ENCODE peak calls at places on chromosomes 5 and 9, in nine cellular contexts. One of them, this sample, is unnamed.

GRCh38 chr5:140794594-140795258 is at the start of gene PCDHA2:
- DNase-seq in right cardiac atrium: no peak
- DNase-seq in foreskin fibroblast: no peak
- DNase-seq in PC-9: no peak
- DNase-seq in prostate gland: no peak
- DNase-seq in heart left ventricle: no peak
- DNase-seq in A549: peak; percentile 32
- DNase-seq in transverse colon: no peak
- DNase-seq in colonic mucosa: no peak
- DNase-seq in this sample: no peak

GRCh38 chr5:94969174-94969573 is 315.7 kb downstream of the MCTP1 start:
- DNase-seq in right cardiac atrium: no peak
- DNase-seq in foreskin fibroblast: peak; percentile 8
- DNase-seq in PC-9: no peak
- DNase-seq in prostate gland: no peak
- DNase-seq in heart left ventricle: no peak
- DNase-seq in A549: peak; percentile 41
- DNase-seq in transverse colon: no peak
- DNase-seq in colonic mucosa: no peak
- DNase-seq in this sample: no peak

GRCh38 chr5:77449277-77449676 is 42.8 kb downstream of the WDR41 start:
- DNase-seq in right cardiac atrium: no peak
- DNase-seq in foreskin fibroblast: no peak
- DNase-seq in PC-9: no peak
- DNase-seq in prostate gland: peak; percentile 22
- DNase-seq in heart left ventricle: no peak
- DNase-seq in A549: no peak
- DNase-seq in transverse colon: no peak
- DNase-seq in colonic mucosa: no peak
- DNase-seq in this sample: no peak

GRCh38 chr5:138725153-138725884 is 27.9 kb upstream of the CTNNA1 start:
- DNase-seq in right cardiac atrium: peak; percentile 75
- DNase-seq in foreskin fibroblast: peak; percentile 63
- DNase-seq in PC-9: peak; percentile 94
- DNase-seq in prostate gland: peak; percentile 93
- DNase-seq in heart left ventricle: peak; percentile 54
- DNase-seq in A549: peak; percentile 29
- DNase-seq in transverse colon: peak; percentile 14
- DNase-seq in colonic mucosa: no peak
- DNase-seq in this sample: no peak

GRCh38 chr9:133991964-133992779 is at the start of gene VAV2:
- DNase-seq in right cardiac atrium: peak; percentile 91
- DNase-seq in foreskin fibroblast: peak; percentile 70
- DNase-seq in PC-9: peak; percentile 79
- DNase-seq in prostate gland: peak; percentile 46
- DNase-seq in heart left ventricle: peak; percentile 79
- DNase-seq in A549: peak; percentile 61
- DNase-seq in transverse colon: peak; percentile 70
- DNase-seq in colonic mucosa: peak; percentile 69
- DNase-seq in this sample: peak; percentile 74

GRCh38 chr9:95626885-95627558 is 110.3 kb upstream of the PTCH1 start:
- DNase-seq in right cardiac atrium: peak; percentile 83
- DNase-seq in foreskin fibroblast: no peak
- DNase-seq in PC-9: no peak
- DNase-seq in prostate gland: no peak
- DNase-seq in heart left ventricle: peak; percentile 68
- DNase-seq in A549: no peak
- DNase-seq in transverse colon: peak; percentile 49
- DNase-seq in colonic mucosa: peak; percentile 64
- DNase-seq in this sample: no peak

GRCh38 chr9:108412755-108413154 is 443.0 kb downstream of the ACTL7B start:
- DNase-seq in right cardiac atrium: peak; percentile 16
- DNase-seq in foreskin fibroblast: no peak
- DNase-seq in PC-9: no peak
- DNase-seq in prostate gland: no peak
- DNase-seq in heart left ventricle: no peak
- DNase-seq in A549: peak; percentile 28
- DNase-seq in transverse colon: no peak
- DNase-seq in colonic mucosa: peak; percentile 30
- DNase-seq in this sample: no peak

GRCh38 chr5:97162045-97162444 is 19.6 kb upstream of the LIX1 start:
- DNase-seq in right cardiac atrium: peak; percentile 47
- DNase-seq in foreskin fibroblast: peak; percentile 47
- DNase-seq in PC-9: peak; percentile 53
- DNase-seq in prostate gland: peak; percentile 76
- DNase-seq in heart left ventricle: no peak
- DNase-seq in A549: peak; percentile 85
- DNase-seq in transverse colon: peak; percentile 77
- DNase-seq in colonic mucosa: peak; percentile 80
- DNase-seq in this sample: no peak

GRCh38 chr5:61202213-61202612 is 39.9 kb upstream of the SMIM15 start:
- DNase-seq in right cardiac atrium: no peak
- DNase-seq in foreskin fibroblast: no peak
- DNase-seq in PC-9: no peak
- DNase-seq in prostate gland: no peak
- DNase-seq in heart left ventricle: no peak
- DNase-seq in A549: no peak
- DNase-seq in transverse colon: no peak
- DNase-seq in colonic mucosa: no peak
- DNase-seq in this sample: no peak

GRCh38 chr9:94300470-94301301 is 27.8 kb downstream of the NUTM2F start:
- DNase-seq in right cardiac atrium: no peak
- DNase-seq in foreskin fibroblast: no peak
- DNase-seq in PC-9: no peak
- DNase-seq in prostate gland: no peak
- DNase-seq in heart left ventricle: no peak
- DNase-seq in A549: no peak
- DNase-seq in transverse colon: peak; percentile 21
- DNase-seq in colonic mucosa: no peak
- DNase-seq in this sample: no peak

GRCh38 chr9:129731477-129732085 is 21.3 kb downstream of the PTGES start:
- DNase-seq in right cardiac atrium: no peak
- DNase-seq in foreskin fibroblast: no peak
- DNase-seq in PC-9: no peak
- DNase-seq in prostate gland: no peak
- DNase-seq in heart left ventricle: no peak
- DNase-seq in A549: no peak
- DNase-seq in transverse colon: no peak
- DNase-seq in colonic mucosa: no peak
- DNase-seq in this sample: no peak

GRCh38 chr5:83313431-83313830 is 158.1 kb upstream of the VCAN start:
- DNase-seq in right cardiac atrium: no peak
- DNase-seq in foreskin fibroblast: no peak
- DNase-seq in PC-9: no peak
- DNase-seq in prostate gland: no peak
- DNase-seq in heart left ventricle: no peak
- DNase-seq in A549: no peak
- DNase-seq in transverse colon: no peak
- DNase-seq in colonic mucosa: no peak
- DNase-seq in this sample: no peak

GRCh38 chr5:76408104-76408644 is 5.1 kb downstream of the IQGAP2 start:
- DNase-seq in right cardiac atrium: no peak
- DNase-seq in foreskin fibroblast: no peak
- DNase-seq in PC-9: no peak
- DNase-seq in prostate gland: no peak
- DNase-seq in heart left ventricle: no peak
- DNase-seq in A549: no peak
- DNase-seq in transverse colon: no peak
- DNase-seq in colonic mucosa: no peak
- DNase-seq in this sample: no peak

GRCh38 chr9:87441251-87441650 is 56.4 kb upstream of the DAPK1 start:
- DNase-seq in right cardiac atrium: no peak
- DNase-seq in foreskin fibroblast: no peak
- DNase-seq in PC-9: no peak
- DNase-seq in prostate gland: no peak
- DNase-seq in heart left ventricle: no peak
- DNase-seq in A549: no peak
- DNase-seq in transverse colon: no peak
- DNase-seq in colonic mucosa: no peak
- DNase-seq in this sample: no peak

GRCh38 chr9:86978986-86979385 is 31.7 kb upstream of the GAS1 start:
- DNase-seq in right cardiac atrium: no peak
- DNase-seq in foreskin fibroblast: peak; percentile 34
- DNase-seq in PC-9: no peak
- DNase-seq in prostate gland: no peak
- DNase-seq in heart left ventricle: no peak
- DNase-seq in A549: no peak
- DNase-seq in transverse colon: no peak
- DNase-seq in colonic mucosa: no peak
- DNase-seq in this sample: no peak

GRCh38 chr5:171207256-171207866 is 101.7 kb upstream of the TLX3 start:
- DNase-seq in right cardiac atrium: no peak
- DNase-seq in foreskin fibroblast: peak; percentile 32
- DNase-seq in PC-9: peak; percentile 33
- DNase-seq in prostate gland: no peak
- DNase-seq in heart left ventricle: no peak
- DNase-seq in A549: peak; percentile 52
- DNase-seq in transverse colon: no peak
- DNase-seq in colonic mucosa: no peak
- DNase-seq in this sample: no peak

GRCh38 chr9:133057006-133057405 is 4.8 kb upstream of the CEL start:
- DNase-seq in right cardiac atrium: no peak
- DNase-seq in foreskin fibroblast: no peak
- DNase-seq in PC-9: no peak
- DNase-seq in prostate gland: no peak
- DNase-seq in heart left ventricle: no peak
- DNase-seq in A549: no peak
- DNase-seq in transverse colon: no peak
- DNase-seq in colonic mucosa: no peak
- DNase-seq in this sample: no peak

GRCh38 chr9:22815246-22815645 is 368.6 kb downstream of the DMRTA1 start:
- DNase-seq in right cardiac atrium: no peak
- DNase-seq in foreskin fibroblast: no peak
- DNase-seq in PC-9: no peak
- DNase-seq in prostate gland: no peak
- DNase-seq in heart left ventricle: no peak
- DNase-seq in A549: no peak
- DNase-seq in transverse colon: no peak
- DNase-seq in colonic mucosa: no peak
- DNase-seq in this sample: no peak

GRCh38 chr9:3285365-3286161 is 240.2 kb downstream of the RFX3 start:
- DNase-seq in right cardiac atrium: no peak
- DNase-seq in foreskin fibroblast: no peak
- DNase-seq in PC-9: no peak
- DNase-seq in prostate gland: no peak
- DNase-seq in heart left ventricle: no peak
- DNase-seq in A549: no peak
- DNase-seq in transverse colon: no peak
- DNase-seq in colonic mucosa: no peak
- DNase-seq in this sample: no peak

GRCh38 chr9:127186799-127187198 is 64.4 kb upstream of the ANGPTL2 start:
- DNase-seq in right cardiac atrium: no peak
- DNase-seq in foreskin fibroblast: no peak
- DNase-seq in PC-9: no peak
- DNase-seq in prostate gland: no peak
- DNase-seq in heart left ventricle: no peak
- DNase-seq in A549: no peak
- DNase-seq in transverse colon: no peak
- DNase-seq in colonic mucosa: no peak
- DNase-seq in this sample: no peak

GRCh38 chr9:116144038-116144437 is 9.6 kb upstream of the PAPPA start:
- DNase-seq in right cardiac atrium: no peak
- DNase-seq in foreskin fibroblast: no peak
- DNase-seq in PC-9: no peak
- DNase-seq in prostate gland: no peak
- DNase-seq in heart left ventricle: no peak
- DNase-seq in A549: peak; percentile 43
- DNase-seq in transverse colon: no peak
- DNase-seq in colonic mucosa: no peak
- DNase-seq in this sample: no peak

GRCh38 chr5:28548856-28549255 is 1510.5 kb upstream of the CDH9 start:
- DNase-seq in right cardiac atrium: no peak
- DNase-seq in foreskin fibroblast: no peak
- DNase-seq in PC-9: no peak
- DNase-seq in prostate gland: no peak
- DNase-seq in heart left ventricle: no peak
- DNase-seq in A549: no peak
- DNase-seq in transverse colon: no peak
- DNase-seq in colonic mucosa: no peak
- DNase-seq in this sample: no peak

GRCh38 chr5:64165160-64165499 is 513 bp upstream of the RNF180 start:
- DNase-seq in right cardiac atrium: no peak
- DNase-seq in foreskin fibroblast: no peak
- DNase-seq in PC-9: no peak
- DNase-seq in prostate gland: no peak
- DNase-seq in heart left ventricle: no peak
- DNase-seq in A549: no peak
- DNase-seq in transverse colon: no peak
- DNase-seq in colonic mucosa: no peak
- DNase-seq in this sample: no peak
- H3K4me3 ChIP-seq in right cardiac atrium: peak overlapping the region; percentile 56
- H3K4me3 ChIP-seq in foreskin fibroblast: peak overlapping the region; percentile 59
- H3K4me3 ChIP-seq in PC-9: peak overlapping the region; percentile 32
- H3K4me3 ChIP-seq in prostate gland: peak overlapping the region; percentile 76
- H3K4me3 ChIP-seq in heart left ventricle: peak overlapping the region; percentile 83
- H3K4me3 ChIP-seq in A549: peak overlapping the region; percentile 54
- H3K4me3 ChIP-seq in transverse colon: peak overlapping the region; percentile 65
- H3K4me3 ChIP-seq in colonic mucosa: peak overlapping the region; percentile 57
- H3K4me3 ChIP-seq in this sample: peak overlapping the region; percentile 91

DNA sequence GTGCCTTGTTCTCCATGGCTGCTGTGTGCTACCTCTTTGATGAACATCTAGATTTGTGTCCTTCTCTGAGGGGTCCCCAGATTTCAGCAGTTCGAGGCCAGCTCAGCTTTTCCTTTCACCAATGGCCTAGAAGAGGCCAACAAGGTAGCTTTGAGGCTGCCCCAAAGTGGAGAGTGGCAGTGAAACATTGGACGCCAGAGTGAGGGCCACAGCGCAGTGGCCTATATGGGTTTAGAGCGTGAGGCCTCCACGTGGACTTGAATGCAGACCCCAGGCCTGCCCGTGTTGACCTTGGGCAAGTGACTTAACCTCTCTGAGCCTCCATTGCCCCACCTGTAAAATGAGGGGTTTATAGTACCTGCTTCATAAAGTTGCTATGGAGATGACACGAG is 11.8 kb downstream of the MYOZ3 start:
- DNase-seq in right cardiac atrium: no peak
- DNase-seq in foreskin fibroblast: no peak
- DNase-seq in PC-9: no peak
- DNase-seq in prostate gland: no peak
- DNase-seq in heart left ventricle: no peak
- DNase-seq in A549: no peak
- DNase-seq in transverse colon: no peak
- DNase-seq in colonic mucosa: no peak
- DNase-seq in this sample: no peak
- H3K4me3 ChIP-seq in right cardiac atrium: peak overlapping the region; percentile 51
- H3K4me3 ChIP-seq in foreskin fibroblast: peak overlapping the region; percentile 58
- H3K4me3 ChIP-seq in PC-9: no peak overlapping the region
- H3K4me3 ChIP-seq in prostate gland: peak overlapping the region; percentile 39
- H3K4me3 ChIP-seq in heart left ventricle: peak overlapping the region; percentile 59
- H3K4me3 ChIP-seq in A549: peak overlapping the region; percentile 43
- H3K4me3 ChIP-seq in transverse colon: peak overlapping the region; percentile 36
- H3K4me3 ChIP-seq in colonic mucosa: no peak overlapping the region
- H3K4me3 ChIP-seq in this sample: peak overlapping the region; percentile 85

GRCh38 chr5:5494489-5495402 is 72.3 kb downstream of the ICE1 start:
- DNase-seq in right cardiac atrium: peak; percentile 93
- DNase-seq in foreskin fibroblast: peak; percentile 57
- DNase-seq in PC-9: peak; percentile 60
- DNase-seq in prostate gland: peak; percentile 28
- DNase-seq in heart left ventricle: peak; percentile 77
- DNase-seq in A549: peak; percentile 25
- DNase-seq in transverse colon: peak; percentile 90
- DNase-seq in colonic mucosa: peak; percentile 88
- DNase-seq in this sample: no peak
- H3K4me3 ChIP-seq in right cardiac atrium: peak overlapping the region; percentile 28
- H3K4me3 ChIP-seq in foreskin fibroblast: peak overlapping the region; percentile 44
- H3K4me3 ChIP-seq in PC-9: no peak overlapping the region
- H3K4me3 ChIP-seq in prostate gland: no peak overlapping the region
- H3K4me3 ChIP-seq in heart left ventricle: peak overlapping the region; percentile 21
- H3K4me3 ChIP-seq in A549: no peak overlapping the region
- H3K4me3 ChIP-seq in transverse colon: peak overlapping the region; percentile 12
- H3K4me3 ChIP-seq in colonic mucosa: no peak overlapping the region
- H3K4me3 ChIP-seq in this sample: peak overlapping the region; percentile 59

GRCh38 chr5:81393430-81393782 is 528 bp downstream of the ACOT12 start:
- DNase-seq in right cardiac atrium: no peak
- DNase-seq in foreskin fibroblast: no peak
- DNase-seq in PC-9: no peak
- DNase-seq in prostate gland: no peak
- DNase-seq in heart left ventricle: no peak
- DNase-seq in A549: no peak
- DNase-seq in transverse colon: no peak
- DNase-seq in colonic mucosa: no peak
- DNase-seq in this sample: no peak
- H3K4me3 ChIP-seq in right cardiac atrium: peak overlapping the region; percentile 61
- H3K4me3 ChIP-seq in foreskin fibroblast: peak overlapping the region; percentile 62
- H3K4me3 ChIP-seq in PC-9: no peak overlapping the region
- H3K4me3 ChIP-seq in prostate gland: peak overlapping the region; percentile 42
- H3K4me3 ChIP-seq in heart left ventricle: peak overlapping the region; percentile 34
- H3K4me3 ChIP-seq in A549: peak overlapping the region; percentile 73
- H3K4me3 ChIP-seq in transverse colon: peak overlapping the region; percentile 41
- H3K4me3 ChIP-seq in colonic mucosa: peak overlapping the region; percentile 40
- H3K4me3 ChIP-seq in this sample: peak overlapping the region; percentile 81

This sample was measured in coronary artery.